ENCODE peak calls at places on chromosomes 11 and 22, in six cellular contexts. N is H1, V is K562, H is GM12878, R is SK-N-SH, Z is HepG2. Q is an unnamed sample.

GRCh38 chr22:48758021-48758561 is 1069.6 kb downstream of the BRD1 start:
- DNase-seq in Z (no peak), R (no peak), V (no peak), N (no peak), H (no peak), Q (no peak)

GRCh38 chr22:17501679-17502285 is 61.5 kb upstream of the SLC25A18 start:
- DNase-seq in Z (peak), V (peak), H (peak), R (peak), N (no peak), Q (peak)

GRCh38 chr11:57597971-57598830 is 716 bp downstream of the SERPING1 start:
- DNase-seq in N (peak), H (no peak), R (peak), Z (peak), V (peak), Q (no peak)

GRCh38 chr22:41917906-41918791 is 3.3 kb upstream of the SHISA8 start:
- DNase-seq in H (no peak), R (no peak), N (no peak), V (no peak), Z (no peak), Q (peak)

GRCh38 chr22:26608129-26608528 is 9.7 kb downstream of the CRYBB1 start:
- DNase-seq in R (no peak), V (no peak), N (no peak), Z (no peak), H (no peak), Q (no peak)

GRCh38 chr22:39712081-39712480 is 141.5 kb downstream of the CACNA1I start:
- DNase-seq in N (no peak), H (no peak), Z (no peak), V (no peak), R (no peak), Q (no peak)

GRCh38 chr22:35104491-35104890 is 38.5 kb downstream of the ISX start:
- DNase-seq in N (no peak), H (no peak), V (no peak), R (no peak), Z (no peak), Q (no peak)

GRCh38 chr11:86570020-86570419 is 102.4 kb downstream of the ME3 start:
- DNase-seq in Z (no peak), N (no peak), H (no peak), R (no peak), V (no peak), Q (no peak)

GRCh38 chr11:92738281-92738680 is 231.2 kb upstream of the MTNR1B start:
- DNase-seq in N (no peak), Z (no peak), V (no peak), R (no peak), H (no peak), Q (no peak)

GRCh38 chr11:121023848-121024751 is at the start of gene TBCEL:
- DNase-seq in N (peak), H (peak), V (peak), Z (peak), R (peak), Q (peak)

GRCh38 chr11:78560826-78561484 is 13.7 kb downstream of the NARS2 start:
- DNase-seq in V (no peak), R (no peak), Z (peak), N (no peak), H (no peak), Q (peak)

GRCh38 chr11:43802509-43802908 is 78.1 kb upstream of the ALKBH3 start:
- DNase-seq in Z (peak), V (peak), N (no peak), R (peak), H (no peak), Q (no peak)

GRCh38 chr22:22368516-22368915 is 123.9 kb downstream of the VPREB1 start:
- DNase-seq in N (no peak), V (peak), R (no peak), Z (no peak), H (no peak), Q (no peak)

GRCh38 chr11:44943696-44944095 is 7.0 kb downstream of the TP53I11 start:
- DNase-seq in N (no peak), Z (no peak), R (no peak), H (no peak), V (no peak), Q (no peak)

GRCh38 chr11:568306-569259 is 7.7 kb upstream of the PHRF1 start:
- DNase-seq in Z (peak), R (peak), V (peak), H (peak), N (peak), Q (peak)

GRCh38 chr22:47695176-47695575 is 932.7 kb downstream of the TBC1D22A start:
- DNase-seq in Z (no peak), R (no peak), N (no peak), V (no peak), H (peak), Q (no peak)

GRCh38 chr11:15006139-15006759 is 34.1 kb upstream of the CALCA start:
- DNase-seq in R (peak), H (peak), N (no peak), Z (peak), V (peak), Q (peak)

GRCh38 chr22:37045958-37046357 is 5.6 kb upstream of the KCTD17 start:
- DNase-seq in Z (no peak), N (no peak), R (peak), H (no peak), V (peak), Q (no peak)

GRCh38 chr11:8059571-8060011 is 21.4 kb upstream of the TUB start:
- DNase-seq in V (no peak), H (no peak), R (no peak), Z (no peak), N (no peak), Q (no peak)

GRCh38 chr11:71103266-71103665 is 149.1 kb downstream of the SHANK2 start:
- DNase-seq in V (no peak), Z (no peak), N (no peak), R (no peak), H (no peak), Q (no peak)

GRCh38 chr11:76008474-76008873 is 193.5 kb downstream of the UVRAG start:
- DNase-seq in V (no peak), N (no peak), H (no peak), Z (no peak), R (no peak), Q (no peak)

GRCh38 chr11:69939551-69940245 is 120.5 kb upstream of the FGF3 start:
- DNase-seq in H (no peak), R (peak), N (no peak), Z (no peak), V (no peak), Q (no peak)

GRCh38 chr11:126311464-126312291 is 7.8 kb downstream of the DCPS start:
- DNase-seq in N (no peak), V (no peak), R (no peak), H (peak), Z (no peak), Q (peak)
- TF ChIP-seq GABPA in N (no peak), V (no peak), R (no peak), H (no peak), Z (no peak), Q (no peak)

DNA sequence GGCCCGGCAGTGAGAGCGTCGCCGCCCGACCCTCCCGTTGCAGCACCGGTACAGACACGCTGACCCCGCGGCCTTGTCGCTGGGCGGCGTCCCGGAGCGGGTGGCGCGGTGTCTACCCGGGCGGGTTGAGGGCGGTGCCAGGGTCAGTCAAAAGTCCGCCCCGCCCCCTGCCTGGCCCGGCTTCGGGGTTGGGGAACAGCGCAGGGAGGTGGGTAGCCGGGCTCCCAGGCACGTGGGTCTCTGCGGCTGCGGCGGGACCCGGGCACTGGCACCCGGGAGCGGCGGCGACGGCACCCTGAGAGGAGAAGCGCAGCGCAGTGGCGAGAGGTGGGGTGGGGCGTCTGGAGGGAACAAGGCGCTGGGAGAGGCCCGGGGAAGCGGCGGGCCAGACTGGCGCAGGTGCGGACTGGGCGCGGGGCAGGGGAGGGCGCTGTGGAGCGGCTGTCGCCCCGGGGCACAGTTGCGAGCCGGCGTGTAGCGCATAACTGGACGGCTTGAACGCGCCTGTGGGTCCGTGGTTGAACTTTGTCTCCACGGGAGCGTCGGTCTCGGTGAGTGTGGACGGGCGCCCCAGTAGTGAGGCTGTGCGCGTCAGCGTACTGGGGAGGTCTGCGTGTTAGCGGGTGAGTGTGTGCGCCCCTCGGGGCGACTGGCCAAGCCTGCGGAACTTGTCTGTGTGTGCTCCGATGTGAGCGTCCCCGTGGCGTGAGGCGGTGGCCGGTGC is at the start of gene P2RY2:
- DNase-seq in N (peak), V (no peak), Z (peak), H (no peak), R (peak), Q (peak)
- TF ChIP-seq GABPA in N (peak), V (no peak), Z (no peak), H (no peak), R (no peak), Q (no peak)

DNA sequence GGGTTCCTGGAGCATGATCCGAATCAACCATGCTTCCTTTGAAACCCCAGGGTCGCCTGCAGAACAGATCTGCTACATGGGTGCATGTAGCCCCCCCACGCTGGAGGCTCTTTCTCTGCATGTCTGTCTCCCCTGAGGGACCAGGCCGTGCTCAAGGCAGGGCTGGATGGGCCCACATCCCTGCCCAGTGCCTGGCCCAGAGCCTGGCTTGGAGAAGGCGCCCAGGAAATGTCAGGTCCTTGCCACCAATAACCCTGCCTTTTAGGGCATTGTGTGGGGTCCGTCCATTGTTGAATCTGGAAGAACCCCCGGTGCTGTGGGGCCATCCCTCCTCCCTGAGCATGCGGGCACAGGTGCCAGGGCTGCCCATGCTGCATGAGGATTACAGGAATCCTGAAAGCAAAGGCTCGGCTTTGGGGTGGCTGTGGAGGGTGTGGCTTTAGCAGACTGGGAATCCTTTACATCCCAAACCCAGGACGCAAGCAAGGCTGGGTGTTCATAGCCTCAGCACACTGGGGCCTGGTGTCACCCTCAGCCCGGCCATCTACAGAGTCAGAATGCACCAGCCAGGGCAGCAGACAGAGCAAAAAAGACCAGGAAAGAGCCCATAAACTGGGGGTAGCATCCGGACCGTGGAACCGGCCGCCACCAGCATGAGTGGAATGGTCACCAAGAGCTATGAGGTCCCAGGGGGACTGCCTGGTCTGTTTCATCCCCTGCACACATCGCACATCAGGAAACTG is 48.2 kb downstream of the RTL6 start:
- DNase-seq in Z (no peak), R (no peak), N (no peak), H (no peak), V (no peak), Q (no peak)
- TF ChIP-seq GABPA in Z (no peak), R (no peak), N (no peak), H (no peak), V (no peak), Q (no peak)

DNA sequence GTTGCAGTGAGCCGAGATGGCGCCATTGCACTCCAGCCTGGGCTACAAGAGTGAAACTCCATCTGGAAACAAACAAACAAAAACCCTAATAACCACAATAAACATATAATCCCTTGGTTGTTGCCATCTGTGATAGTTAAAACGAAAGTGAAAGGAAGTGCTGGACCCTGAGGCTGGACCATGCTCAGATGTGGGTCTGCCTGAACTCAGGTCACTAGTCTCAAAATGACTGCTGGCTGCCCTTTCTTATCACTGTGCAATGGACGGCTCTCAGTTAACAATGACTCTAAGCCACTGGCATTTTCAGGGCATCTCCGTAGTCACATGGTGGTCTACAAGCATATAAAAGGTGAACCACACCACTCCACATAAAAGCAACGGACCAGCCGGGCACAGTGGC is 48.2 kb upstream of the FTH1 start:
- DNase-seq in N (no peak), V (no peak), Z (no peak), H (no peak), R (no peak), Q (no peak)
- TF ChIP-seq GABPA in N (no peak), V (no peak), Z (no peak), H (no peak), R (no peak), Q (no peak)

DNA sequence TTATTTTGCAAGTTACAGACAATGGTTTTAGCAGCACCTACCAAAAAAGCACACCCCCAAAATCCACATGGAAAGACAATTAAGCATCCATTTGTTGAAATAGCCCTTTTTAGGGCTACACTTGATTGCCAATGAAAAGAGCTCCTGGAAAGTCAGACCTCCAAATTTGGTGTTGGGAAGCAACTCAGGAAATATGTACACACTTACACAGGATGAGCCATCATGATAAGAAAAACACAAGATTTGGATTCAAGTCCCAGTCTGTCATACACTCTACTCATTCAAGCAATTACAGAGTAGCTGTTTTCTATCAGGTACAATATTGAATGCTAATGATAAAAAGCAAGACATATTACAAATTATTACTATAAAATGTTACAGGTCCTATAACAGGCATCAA is 31.5 kb downstream of the FAM168A start:
- DNase-seq in H (no peak), N (no peak), Z (no peak), V (no peak), R (no peak), Q (no peak)
- TF ChIP-seq GABPA in H (no peak), N (no peak), Z (no peak), V (no peak), R (no peak), Q (no peak)

Q was measured in HL-60.